ENCODE peak calls at places on chromosome 6, in nine cellular contexts. Q is M059J, J is IMR-90, M is A549, E is C1 segment of cervical spinal cord, Z is Peyer's patch, P is stomach, A is cardiac muscle cell, T is D341Med. D is an unnamed sample.

GRCh38 chr6:168678177-168678576 is 237.2 kb downstream of the SMOC2 start:
- DNase-seq in P (no peak), T (no peak), M (no peak), Q (no peak), E (no peak), Z (no peak), A (no peak), J (no peak), D (peak; percentile 51)

GRCh38 chr6:51266569-51266968 is 447.9 kb downstream of the TFAP2B start:
- DNase-seq in Q (peak; percentile 72), Z (no peak), J (no peak), E (no peak), M (no peak), P (no peak), T (no peak), A (no peak), D (no peak)

GRCh38 chr6:80548496-80548895 is 442.0 kb downstream of the BCKDHB start:
- DNase-seq in A (peak; percentile 50), E (no peak), Q (no peak), J (peak; percentile 51), P (no peak), Z (no peak), M (no peak), T (no peak), D (no peak)

GRCh38 chr6:92050216-92050615 is 1369.1 kb downstream of the EPHA7 start:
- DNase-seq in T (no peak), P (no peak), E (no peak), A (no peak), Z (no peak), M (no peak), J (no peak), Q (no peak), D (no peak)

GRCh38 chr6:79421707-79422484 is 115.3 kb downstream of the LCA5 start:
- DNase-seq in Z (no peak), M (peak; percentile 63), E (no peak), Q (peak; percentile 74), P (no peak), J (peak; percentile 92), T (peak; percentile 39), A (peak; percentile 96), D (peak; percentile 95)

GRCh38 chr6:33123732-33124524 is 48.1 kb downstream of the HLA-DPB1 start:
- DNase-seq in M (peak; percentile 59), P (no peak), A (peak; percentile 58), Z (no peak), T (peak; percentile 70), J (peak; percentile 30), E (no peak), Q (peak; percentile 73), D (peak; percentile 79)

GRCh38 chr6:107591346-107591745 is 101.4 kb downstream of the SOBP start:
- DNase-seq in P (no peak), Q (no peak), E (no peak), J (no peak), M (no peak), A (no peak), T (no peak), Z (no peak), D (no peak)

GRCh38 chr6:53264915-53265615 is 83.7 kb downstream of the ELOVL5 start:
- DNase-seq in Q (no peak), A (no peak), Z (no peak), E (no peak), P (no peak), J (no peak), T (no peak), M (no peak), D (no peak)

GRCh38 chr6:51511081-51511480 is 576.3 kb downstream of the PKHD1 start:
- DNase-seq in M (no peak), T (no peak), Z (no peak), Q (peak; percentile 44), J (no peak), E (no peak), A (no peak), P (no peak), D (no peak)

GRCh38 chr6:30163918-30164654 is 740 bp downstream of the TRIM15 start:
- DNase-seq in J (no peak), P (no peak), E (no peak), A (no peak), T (no peak), Q (peak; percentile 25), M (no peak), Z (no peak), D (no peak)

GRCh38 chr6:105810105-105810921 is 275.8 kb upstream of the PRDM1 start:
- DNase-seq in M (peak; percentile 79), Z (no peak), E (no peak), T (no peak), J (peak; percentile 91), P (no peak), A (peak; percentile 25), Q (peak; percentile 98), D (peak; percentile 49)

GRCh38 chr6:159378361-159378760 is 209.2 kb downstream of the FNDC1 start:
- DNase-seq in Z (no peak), P (no peak), E (no peak), M (no peak), T (no peak), Q (no peak), A (peak; percentile 78), J (no peak), D (no peak)

GRCh38 chr6:15337584-15337981 is 91.7 kb downstream of the JARID2 start:
- DNase-seq in J (no peak), T (no peak), Z (no peak), E (no peak), A (no peak), P (no peak), M (no peak), Q (no peak), D (no peak)

GRCh38 chr6:105135907-105136432 is 43.8 kb downstream of the POPDC3 start:
- DNase-seq in Z (no peak), M (no peak), P (no peak), A (peak; percentile 35), J (peak; percentile 22), Q (peak; percentile 59), T (no peak), E (no peak), D (peak; percentile 13)

GRCh38 chr6:107116328-107116892 is 1.1 kb upstream of the BEND3 start:
- DNase-seq in J (no peak), Q (peak; percentile 29), A (peak; percentile 19), T (no peak), E (no peak), M (peak; percentile 18), P (peak; percentile 57), Z (peak; percentile 61), D (peak; percentile 74)